ENCODE peak calls at places on chromosome 16, in nine cellular contexts. One of them, this sample, is unnamed.
A peak's percentile ranks its signal among the peaks of the same experiment; 100 is the strongest.

GRCh38 chr16:53600076-53600475 is 97.1 kb upstream of the AKTIP start:
- DNase-seq in retinal pigment epithelial cell: no peak
- DNase-seq in esophagus squamous epithelium: no peak
- DNase-seq in hepatocyte: no peak
- DNase-seq in fibroblast of pulmonary artery: no peak
- DNase-seq in stomach: no peak
- DNase-seq in right atrium auricular region: no peak
- DNase-seq in nephron progenitor cell: no peak
- DNase-seq in RWPE2: no peak
- DNase-seq in this sample: no peak

GRCh38 chr16:58684001-58684353 is 593 bp downstream of the SLC38A7 start:
- DNase-seq in RWPE2: no peak
- DNase-seq in right atrium auricular region: no peak
- DNase-seq in nephron progenitor cell: no peak
- DNase-seq in fibroblast of pulmonary artery: peak; percentile 22
- DNase-seq in esophagus squamous epithelium: no peak
- DNase-seq in retinal pigment epithelial cell: no peak
- DNase-seq in stomach: no peak
- DNase-seq in hepatocyte: peak; percentile 32
- DNase-seq in this sample: no peak

GRCh38 chr16:11669380-11670146 is 1.3 kb downstream of the SNN start:
- DNase-seq in fibroblast of pulmonary artery: peak; percentile 19
- DNase-seq in RWPE2: no peak
- DNase-seq in esophagus squamous epithelium: no peak
- DNase-seq in hepatocyte: no peak
- DNase-seq in retinal pigment epithelial cell: no peak
- DNase-seq in nephron progenitor cell: no peak
- DNase-seq in right atrium auricular region: peak; percentile 80
- DNase-seq in stomach: no peak
- DNase-seq in this sample: peak; percentile 65

GRCh38 chr16:10868562-10869469 is 8.2 kb upstream of the CIITA start:
- DNase-seq in fibroblast of pulmonary artery: no peak
- DNase-seq in esophagus squamous epithelium: peak; percentile 28
- DNase-seq in stomach: no peak
- DNase-seq in right atrium auricular region: no peak
- DNase-seq in hepatocyte: no peak
- DNase-seq in retinal pigment epithelial cell: no peak
- DNase-seq in nephron progenitor cell: no peak
- DNase-seq in RWPE2: no peak
- DNase-seq in this sample: peak; percentile 78

GRCh38 chr16:4915226-4915761 is 21.7 kb downstream of the PPL start:
- DNase-seq in stomach: no peak
- DNase-seq in hepatocyte: no peak
- DNase-seq in RWPE2: no peak
- DNase-seq in right atrium auricular region: no peak
- DNase-seq in nephron progenitor cell: no peak
- DNase-seq in esophagus squamous epithelium: no peak
- DNase-seq in retinal pigment epithelial cell: peak; percentile 71
- DNase-seq in fibroblast of pulmonary artery: peak; percentile 29
- DNase-seq in this sample: no peak

GRCh38 chr16:22188595-22189442 is 17.3 kb upstream of the EEF2K start:
- DNase-seq in fibroblast of pulmonary artery: peak; percentile 96
- DNase-seq in nephron progenitor cell: peak; percentile 66
- DNase-seq in hepatocyte: peak; percentile 90
- DNase-seq in retinal pigment epithelial cell: no peak
- DNase-seq in esophagus squamous epithelium: no peak
- DNase-seq in right atrium auricular region: peak; percentile 80
- DNase-seq in RWPE2: no peak
- DNase-seq in stomach: peak; percentile 78
- DNase-seq in this sample: peak; percentile 60

GRCh38 chr16:3520398-3520797 is 19.6 kb downstream of the CLUAP1 start:
- DNase-seq in fibroblast of pulmonary artery: no peak
- DNase-seq in retinal pigment epithelial cell: no peak
- DNase-seq in hepatocyte: peak; percentile 68
- DNase-seq in RWPE2: no peak
- DNase-seq in stomach: no peak
- DNase-seq in right atrium auricular region: no peak
- DNase-seq in nephron progenitor cell: no peak
- DNase-seq in esophagus squamous epithelium: no peak
- DNase-seq in this sample: no peak

GRCh38 chr16:26765087-26765486 is 301.6 kb upstream of the C16orf82 start:
- DNase-seq in retinal pigment epithelial cell: no peak
- DNase-seq in right atrium auricular region: no peak
- DNase-seq in stomach: no peak
- DNase-seq in esophagus squamous epithelium: no peak
- DNase-seq in fibroblast of pulmonary artery: no peak
- DNase-seq in nephron progenitor cell: peak; percentile 15
- DNase-seq in hepatocyte: peak; percentile 13
- DNase-seq in RWPE2: no peak
- DNase-seq in this sample: no peak

GRCh38 chr16:71311553-71312158 is 22.5 kb upstream of the CMTR2 start:
- DNase-seq in retinal pigment epithelial cell: no peak
- DNase-seq in fibroblast of pulmonary artery: peak; percentile 14
- DNase-seq in hepatocyte: peak; percentile 64
- DNase-seq in RWPE2: no peak
- DNase-seq in right atrium auricular region: no peak
- DNase-seq in esophagus squamous epithelium: no peak
- DNase-seq in nephron progenitor cell: peak; percentile 61
- DNase-seq in stomach: no peak
- DNase-seq in this sample: peak; percentile 41

GRCh38 chr16:86580798-86581185 is 2.4 kb downstream of the FOXL1 start:
- DNase-seq in nephron progenitor cell: no peak
- DNase-seq in stomach: no peak
- DNase-seq in right atrium auricular region: no peak
- DNase-seq in fibroblast of pulmonary artery: no peak
- DNase-seq in retinal pigment epithelial cell: no peak
- DNase-seq in RWPE2: no peak
- DNase-seq in hepatocyte: no peak
- DNase-seq in esophagus squamous epithelium: no peak
- DNase-seq in this sample: no peak

GRCh38 chr16:85746431-85747227 is 4.3 kb downstream of the C16orf74 start:
- DNase-seq in right atrium auricular region: no peak
- DNase-seq in esophagus squamous epithelium: no peak
- DNase-seq in fibroblast of pulmonary artery: peak; percentile 37
- DNase-seq in retinal pigment epithelial cell: no peak
- DNase-seq in stomach: no peak
- DNase-seq in RWPE2: peak; percentile 93
- DNase-seq in hepatocyte: no peak
- DNase-seq in nephron progenitor cell: no peak
- DNase-seq in this sample: peak; percentile 71

GRCh38 chr16:24685539-24686432 is 43.7 kb upstream of the TNRC6A start:
- DNase-seq in RWPE2: peak; percentile 76
- DNase-seq in retinal pigment epithelial cell: no peak
- DNase-seq in hepatocyte: peak; percentile 92
- DNase-seq in stomach: peak; percentile 33
- DNase-seq in nephron progenitor cell: peak; percentile 60
- DNase-seq in esophagus squamous epithelium: no peak
- DNase-seq in right atrium auricular region: peak; percentile 90
- DNase-seq in fibroblast of pulmonary artery: peak; percentile 90
- DNase-seq in this sample: no peak

DNA sequence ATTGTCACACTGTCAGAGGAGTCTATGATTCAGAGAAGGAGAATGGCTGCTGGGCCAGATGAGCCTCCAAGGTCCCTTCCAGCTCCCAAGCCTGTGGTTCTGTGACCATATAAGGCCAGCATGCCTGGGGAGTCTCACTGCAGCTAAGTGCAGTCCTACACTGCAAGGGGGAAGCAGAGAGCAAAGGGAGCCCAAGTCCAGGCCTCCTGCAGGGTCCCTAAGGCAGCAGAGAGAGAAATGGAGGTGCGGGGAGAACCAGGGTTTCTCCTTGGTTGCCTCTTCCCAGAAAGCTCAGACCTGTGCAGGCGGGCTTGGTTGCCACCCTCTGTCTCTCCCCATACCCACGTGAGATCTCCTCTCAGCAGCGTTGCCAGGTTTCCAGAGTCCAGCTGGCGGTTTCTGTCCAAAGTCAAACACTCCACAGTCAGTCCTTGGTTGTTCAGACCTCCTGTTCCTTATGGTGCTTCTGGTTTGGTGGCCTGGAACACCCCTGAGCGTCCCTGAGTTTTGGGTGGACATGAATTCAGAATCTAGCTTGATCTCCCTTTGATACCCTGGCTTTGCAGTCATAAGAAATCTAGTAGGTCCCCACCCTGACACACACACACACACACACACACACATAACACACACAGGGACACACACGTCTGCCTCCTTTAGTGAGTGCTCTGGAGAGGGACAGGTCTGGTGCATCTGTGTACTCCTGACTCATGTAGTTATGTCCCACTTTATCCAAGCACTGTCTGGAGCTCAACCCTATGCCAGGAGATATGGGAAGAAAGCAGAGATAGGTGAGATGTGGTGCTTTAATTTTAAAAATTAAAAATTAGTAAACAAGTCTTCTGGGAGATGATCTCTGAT is 78.8 kb downstream of the GNAO1 start:
- DNase-seq in retinal pigment epithelial cell: no peak
- DNase-seq in right atrium auricular region: peak; percentile 80
- DNase-seq in stomach: no peak
- DNase-seq in esophagus squamous epithelium: no peak
- DNase-seq in RWPE2: no peak
- DNase-seq in nephron progenitor cell: peak; percentile 25
- DNase-seq in fibroblast of pulmonary artery: peak; percentile 63
- DNase-seq in hepatocyte: peak; percentile 68
- DNase-seq in this sample: no peak
- TF ChIP-seq CTCF in retinal pigment epithelial cell: peak; percentile 30
- TF ChIP-seq CTCF in right atrium auricular region: peak; percentile 42
- TF ChIP-seq CTCF in stomach: no peak
- TF ChIP-seq CTCF in esophagus squamous epithelium: no peak
- TF ChIP-seq CTCF in RWPE2: no peak
- TF ChIP-seq CTCF in nephron progenitor cell: no peak
- TF ChIP-seq CTCF in fibroblast of pulmonary artery: peak; percentile 38
- TF ChIP-seq CTCF in hepatocyte: peak; percentile 18
- TF ChIP-seq CTCF in this sample: no peak

GRCh38 chr16:352547-353403 is at the start of gene AXIN1:
- DNase-seq in fibroblast of pulmonary artery: peak; percentile 94
- DNase-seq in stomach: peak; percentile 100
- DNase-seq in hepatocyte: peak; percentile 100
- DNase-seq in nephron progenitor cell: peak; percentile 100
- DNase-seq in retinal pigment epithelial cell: peak; percentile 76
- DNase-seq in right atrium auricular region: peak; percentile 97
- DNase-seq in esophagus squamous epithelium: peak; percentile 99
- DNase-seq in RWPE2: peak; percentile 100
- DNase-seq in this sample: peak; percentile 98
- TF ChIP-seq CTCF in fibroblast of pulmonary artery: peak; percentile 4
- TF ChIP-seq CTCF in stomach: no peak
- TF ChIP-seq CTCF in hepatocyte: peak; percentile 59
- TF ChIP-seq CTCF in nephron progenitor cell: no peak
- TF ChIP-seq CTCF in retinal pigment epithelial cell: no peak
- TF ChIP-seq CTCF in right atrium auricular region: peak; percentile 61
- TF ChIP-seq CTCF in esophagus squamous epithelium: peak; percentile 45
- TF ChIP-seq CTCF in RWPE2: peak; percentile 67
- TF ChIP-seq CTCF in this sample: peak; percentile 56

GRCh38 chr16:84349852-84350565 is 18.3 kb upstream of the ATP2C2 start:
- DNase-seq in retinal pigment epithelial cell: no peak
- DNase-seq in stomach: no peak
- DNase-seq in esophagus squamous epithelium: no peak
- DNase-seq in hepatocyte: no peak
- DNase-seq in right atrium auricular region: no peak
- DNase-seq in fibroblast of pulmonary artery: no peak
- DNase-seq in nephron progenitor cell: no peak
- DNase-seq in RWPE2: no peak
- DNase-seq in this sample: no peak

GRCh38 chr16:84354306-84354705 is 14.0 kb upstream of the ATP2C2 start:
- DNase-seq in right atrium auricular region: no peak
- DNase-seq in nephron progenitor cell: no peak
- DNase-seq in fibroblast of pulmonary artery: no peak
- DNase-seq in esophagus squamous epithelium: no peak
- DNase-seq in RWPE2: no peak
- DNase-seq in hepatocyte: no peak
- DNase-seq in retinal pigment epithelial cell: no peak
- DNase-seq in stomach: no peak
- DNase-seq in this sample: no peak

GRCh38 chr16:84348386-84348785 is 20.0 kb upstream of the ATP2C2 start:
- DNase-seq in hepatocyte: no peak
- DNase-seq in retinal pigment epithelial cell: no peak
- DNase-seq in nephron progenitor cell: no peak
- DNase-seq in right atrium auricular region: no peak
- DNase-seq in fibroblast of pulmonary artery: no peak
- DNase-seq in stomach: no peak
- DNase-seq in esophagus squamous epithelium: no peak
- DNase-seq in RWPE2: no peak
- DNase-seq in this sample: no peak

GRCh38 chr16:84350611-84351400 is 17.5 kb upstream of the ATP2C2 start:
- DNase-seq in fibroblast of pulmonary artery: no peak
- DNase-seq in retinal pigment epithelial cell: no peak
- DNase-seq in esophagus squamous epithelium: no peak
- DNase-seq in nephron progenitor cell: no peak
- DNase-seq in RWPE2: no peak
- DNase-seq in hepatocyte: no peak
- DNase-seq in stomach: no peak
- DNase-seq in right atrium auricular region: no peak
- DNase-seq in this sample: no peak

DNA sequence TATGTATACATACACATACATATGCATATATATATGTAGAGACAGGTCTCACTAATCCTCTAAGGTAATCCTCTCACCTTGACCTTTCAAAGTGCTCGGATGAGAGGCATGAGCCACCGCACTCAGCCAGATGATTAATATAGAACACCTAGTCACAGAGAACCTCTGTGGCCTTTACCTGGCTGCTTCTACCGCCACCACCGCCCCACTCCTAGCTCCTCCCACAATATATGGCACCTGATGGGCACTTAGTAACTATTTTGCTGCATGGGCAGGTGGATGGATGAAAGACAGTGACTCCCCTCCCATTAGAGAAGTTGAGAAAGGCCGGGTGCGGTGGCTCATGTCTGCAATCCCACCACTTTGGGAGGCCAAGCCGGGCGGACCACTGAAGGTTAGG is 16.7 kb upstream of the ATP2C2 start:
- DNase-seq in esophagus squamous epithelium: no peak
- DNase-seq in stomach: no peak
- DNase-seq in nephron progenitor cell: no peak
- DNase-seq in retinal pigment epithelial cell: no peak
- DNase-seq in right atrium auricular region: no peak
- DNase-seq in RWPE2: no peak
- DNase-seq in fibroblast of pulmonary artery: no peak
- DNase-seq in hepatocyte: no peak
- DNase-seq in this sample: no peak
- TF ChIP-seq CTCF in esophagus squamous epithelium: no peak
- TF ChIP-seq CTCF in stomach: no peak
- TF ChIP-seq CTCF in nephron progenitor cell: no peak
- TF ChIP-seq CTCF in retinal pigment epithelial cell: no peak
- TF ChIP-seq CTCF in right atrium auricular region: no peak
- TF ChIP-seq CTCF in RWPE2: no peak
- TF ChIP-seq CTCF in fibroblast of pulmonary artery: no peak
- TF ChIP-seq CTCF in hepatocyte: no peak
- TF ChIP-seq CTCF in this sample: no peak

GRCh38 chr16:67407788-67408452 is 8.4 kb downstream of the ZDHHC1 start:
- DNase-seq in fibroblast of pulmonary artery: no peak
- DNase-seq in RWPE2: no peak
- DNase-seq in right atrium auricular region: no peak
- DNase-seq in esophagus squamous epithelium: no peak
- DNase-seq in hepatocyte: no peak
- DNase-seq in nephron progenitor cell: no peak
- DNase-seq in stomach: no peak
- DNase-seq in retinal pigment epithelial cell: no peak
- DNase-seq in this sample: no peak
- TF ChIP-seq CTCF in fibroblast of pulmonary artery: no peak
- TF ChIP-seq CTCF in RWPE2: no peak
- TF ChIP-seq CTCF in right atrium auricular region: no peak
- TF ChIP-seq CTCF in esophagus squamous epithelium: no peak
- TF ChIP-seq CTCF in hepatocyte: no peak
- TF ChIP-seq CTCF in nephron progenitor cell: no peak
- TF ChIP-seq CTCF in stomach: no peak
- TF ChIP-seq CTCF in retinal pigment epithelial cell: no peak
- TF ChIP-seq CTCF in this sample: no peak

This sample was measured in GM10248.